ENCODE peak calls at places on chromosomes 7 and 10, in four cellular contexts. One of them, this sample, is unnamed.

GRCh38 chr7:68963547-68963946 is 634.7 kb upstream of the AUTS2 start:
- DNase-seq in WTC11: no peak
- DNase-seq in K562: no peak
- DNase-seq in HepG2: no peak
- DNase-seq in this sample: peak

GRCh38 chr10:108180883-108181282 is 1016.4 kb upstream of the SORCS1 start:
- DNase-seq in WTC11: no peak
- DNase-seq in K562: no peak
- DNase-seq in HepG2: no peak
- DNase-seq in this sample: no peak

GRCh38 chr7:50685445-50686070 is 97.1 kb downstream of the GRB10 start:
- DNase-seq in WTC11: no peak
- DNase-seq in K562: no peak
- DNase-seq in HepG2: no peak
- DNase-seq in this sample: no peak

GRCh38 chr7:114087674-114088539 is 169.1 kb upstream of the PPP1R3A start:
- DNase-seq in WTC11: peak
- DNase-seq in K562: no peak
- DNase-seq in HepG2: no peak
- DNase-seq in this sample: no peak

GRCh38 chr7:134431805-134432204 is 27.1 kb downstream of the AKR1B1 start:
- DNase-seq in WTC11: no peak
- DNase-seq in K562: no peak
- DNase-seq in HepG2: peak
- DNase-seq in this sample: peak

GRCh38 chr7:102036958-102037357 is 219.5 kb downstream of the CUX1 start:
- DNase-seq in WTC11: no peak
- DNase-seq in K562: no peak
- DNase-seq in HepG2: no peak
- DNase-seq in this sample: no peak

GRCh38 chr7:107856806-107857540 is 34.0 kb upstream of the DLD start:
- DNase-seq in WTC11: no peak
- DNase-seq in K562: no peak
- DNase-seq in HepG2: peak
- DNase-seq in this sample: no peak

GRCh38 chr7:123538189-123538714 is 3.9 kb upstream of the IQUB start:
- DNase-seq in WTC11: no peak
- DNase-seq in K562: peak
- DNase-seq in HepG2: no peak
- DNase-seq in this sample: peak

GRCh38 chr10:102917962-102918816 is at the start of gene CNNM2:
- DNase-seq in WTC11: peak
- DNase-seq in K562: peak
- DNase-seq in HepG2: peak
- DNase-seq in this sample: peak

GRCh38 chr10:104139221-104139620 is 17.2 kb downstream of the SFR1 start:
- DNase-seq in WTC11: no peak
- DNase-seq in K562: peak
- DNase-seq in HepG2: no peak
- DNase-seq in this sample: peak

GRCh38 chr10:58585425-58585824 is 72.8 kb downstream of the BICC1 start:
- DNase-seq in WTC11: no peak
- DNase-seq in K562: no peak
- DNase-seq in HepG2: no peak
- DNase-seq in this sample: no peak

GRCh38 chr10:52314007-52314821 is at the start of gene DKK1:
- DNase-seq in WTC11: peak
- DNase-seq in K562: peak
- DNase-seq in HepG2: peak
- DNase-seq in this sample: peak

GRCh38 chr7:30327813-30328212 is 43.4 kb downstream of the ZNRF2 start:
- DNase-seq in WTC11: no peak
- DNase-seq in K562: no peak
- DNase-seq in HepG2: no peak
- DNase-seq in this sample: no peak

GRCh38 chr10:72665925-72666324 is 26.0 kb upstream of the MCU start:
- DNase-seq in WTC11: no peak
- DNase-seq in K562: no peak
- DNase-seq in HepG2: no peak
- DNase-seq in this sample: no peak

GRCh38 chr7:47748041-47748440 is 166.1 kb upstream of the TNS3 start:
- DNase-seq in WTC11: no peak
- DNase-seq in K562: no peak
- DNase-seq in HepG2: no peak
- DNase-seq in this sample: no peak

GRCh38 chr7:22207724-22208225 is 149.2 kb downstream of the RAPGEF5 start:
- DNase-seq in WTC11: no peak
- DNase-seq in K562: no peak
- DNase-seq in HepG2: no peak
- DNase-seq in this sample: no peak

GRCh38 chr10:96863922-96864543 is 31.9 kb downstream of the LCOR start:
- DNase-seq in WTC11: no peak
- DNase-seq in K562: peak
- DNase-seq in HepG2: peak
- DNase-seq in this sample: peak

GRCh38 chr10:34124522-34125035 is 690.5 kb downstream of the PARD3 start:
- DNase-seq in WTC11: no peak
- DNase-seq in K562: no peak
- DNase-seq in HepG2: peak
- DNase-seq in this sample: peak

GRCh38 chr7:93914581-93915066 is 6.9 kb upstream of the GNG11 start:
- DNase-seq in WTC11: no peak
- DNase-seq in K562: no peak
- DNase-seq in HepG2: no peak
- DNase-seq in this sample: no peak

GRCh38 chr10:108913300-108913699 is 1010.0 kb downstream of the XPNPEP1 start:
- DNase-seq in WTC11: peak
- DNase-seq in K562: no peak
- DNase-seq in HepG2: no peak
- DNase-seq in this sample: no peak

GRCh38 chr7:136086712-136087111 is 109.6 kb upstream of the MTPN start:
- DNase-seq in WTC11: peak
- DNase-seq in K562: peak
- DNase-seq in HepG2: peak
- DNase-seq in this sample: peak

GRCh38 chr10:126158090-126158489 is 230.2 kb downstream of the ADAM12 start:
- DNase-seq in WTC11: no peak
- DNase-seq in K562: no peak
- DNase-seq in HepG2: no peak
- DNase-seq in this sample: no peak

GRCh38 chr10:113937258-113937657 is 82.8 kb downstream of the NHLRC2 start:
- DNase-seq in WTC11: no peak
- DNase-seq in K562: no peak
- DNase-seq in HepG2: no peak
- DNase-seq in this sample: no peak

GRCh38 chr10:69492746-69493462 is 41.6 kb downstream of the TSPAN15 start:
- DNase-seq in WTC11: no peak
- DNase-seq in K562: no peak
- DNase-seq in HepG2: no peak
- DNase-seq in this sample: no peak

GRCh38 chr7:108442039-108442568 is 14.1 kb downstream of the NRCAM start:
- DNase-seq in WTC11: no peak
- DNase-seq in K562: no peak
- DNase-seq in HepG2: no peak
- DNase-seq in this sample: peak

GRCh38 chr7:2471396-2471795 is 4.8 kb downstream of the GRIFIN start:
- DNase-seq in WTC11: peak
- DNase-seq in K562: no peak
- DNase-seq in HepG2: no peak
- DNase-seq in this sample: no peak

GRCh38 chr7:106767498-106768323 is 97.4 kb upstream of the PIK3CG start:
- DNase-seq in WTC11: no peak
- DNase-seq in K562: no peak
- DNase-seq in HepG2: no peak
- DNase-seq in this sample: no peak

GRCh38 chr7:20651960-20652544 is 36.6 kb downstream of the ABCB5 start:
- DNase-seq in WTC11: no peak
- DNase-seq in K562: peak
- DNase-seq in HepG2: no peak
- DNase-seq in this sample: peak

GRCh38 chr7:132614428-132615076 is 38.3 kb upstream of the PLXNA4 start:
- DNase-seq in WTC11: peak
- DNase-seq in K562: peak
- DNase-seq in HepG2: no peak
- DNase-seq in this sample: no peak

GRCh38 chr10:59903871-59904270 is 2.5 kb downstream of the CCDC6 start:
- DNase-seq in WTC11: no peak
- DNase-seq in K562: no peak
- DNase-seq in HepG2: no peak
- DNase-seq in this sample: no peak
- TF ChIP-seq HMGXB4 in WTC11: no peak
- TF ChIP-seq HMGXB4 in K562: no peak
- TF ChIP-seq HMGXB4 in HepG2: no peak
- TF ChIP-seq HMGXB4 in this sample: no peak

DNA sequence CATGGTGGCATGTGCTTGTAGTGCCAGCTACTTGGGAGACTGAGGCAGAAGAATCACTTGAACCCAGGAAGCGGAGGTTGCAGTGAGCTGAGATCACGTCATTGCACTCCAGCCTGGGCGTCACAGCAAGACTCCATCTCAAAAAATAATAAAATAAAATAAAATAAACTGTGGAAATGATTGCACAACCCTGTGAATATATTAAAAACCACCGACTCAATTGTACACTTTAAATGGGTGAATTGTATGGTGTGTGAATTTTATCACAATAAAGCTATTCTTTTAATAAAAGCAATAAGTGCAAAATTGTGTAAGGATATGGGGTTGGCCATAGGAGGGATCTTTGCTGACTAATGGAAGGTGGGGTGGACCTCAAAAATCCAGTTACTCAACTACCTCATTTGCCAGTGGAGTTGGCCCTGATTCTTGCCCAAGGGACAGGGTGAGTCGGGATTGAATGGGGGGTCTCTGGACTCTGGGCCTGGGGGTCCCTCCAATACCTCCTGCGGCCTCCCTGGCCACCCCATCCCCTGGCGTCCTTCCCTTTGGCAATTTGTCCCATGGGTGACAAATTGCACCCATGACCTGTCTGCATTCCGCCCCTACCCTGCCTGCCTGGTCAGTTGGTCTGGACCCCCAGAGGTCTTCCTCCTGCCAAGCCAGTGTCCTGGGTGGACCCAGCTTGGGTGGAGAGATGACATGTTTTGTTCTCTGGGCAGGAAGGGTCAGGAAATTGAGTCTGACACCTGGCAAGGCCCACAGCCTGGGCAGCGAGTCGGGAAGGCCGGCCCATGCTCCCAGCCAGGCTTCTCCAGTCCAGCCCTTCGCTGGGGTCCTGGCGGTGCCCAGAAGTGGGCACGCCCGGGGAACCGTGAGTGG is 61.7 kb upstream of the ELN start:
- DNase-seq in WTC11: no peak
- DNase-seq in K562: no peak
- DNase-seq in HepG2: no peak
- DNase-seq in this sample: no peak
- TF ChIP-seq HMGXB4 in WTC11: no peak
- TF ChIP-seq HMGXB4 in K562: no peak
- TF ChIP-seq HMGXB4 in HepG2: no peak
- TF ChIP-seq HMGXB4 in this sample: no peak

DNA sequence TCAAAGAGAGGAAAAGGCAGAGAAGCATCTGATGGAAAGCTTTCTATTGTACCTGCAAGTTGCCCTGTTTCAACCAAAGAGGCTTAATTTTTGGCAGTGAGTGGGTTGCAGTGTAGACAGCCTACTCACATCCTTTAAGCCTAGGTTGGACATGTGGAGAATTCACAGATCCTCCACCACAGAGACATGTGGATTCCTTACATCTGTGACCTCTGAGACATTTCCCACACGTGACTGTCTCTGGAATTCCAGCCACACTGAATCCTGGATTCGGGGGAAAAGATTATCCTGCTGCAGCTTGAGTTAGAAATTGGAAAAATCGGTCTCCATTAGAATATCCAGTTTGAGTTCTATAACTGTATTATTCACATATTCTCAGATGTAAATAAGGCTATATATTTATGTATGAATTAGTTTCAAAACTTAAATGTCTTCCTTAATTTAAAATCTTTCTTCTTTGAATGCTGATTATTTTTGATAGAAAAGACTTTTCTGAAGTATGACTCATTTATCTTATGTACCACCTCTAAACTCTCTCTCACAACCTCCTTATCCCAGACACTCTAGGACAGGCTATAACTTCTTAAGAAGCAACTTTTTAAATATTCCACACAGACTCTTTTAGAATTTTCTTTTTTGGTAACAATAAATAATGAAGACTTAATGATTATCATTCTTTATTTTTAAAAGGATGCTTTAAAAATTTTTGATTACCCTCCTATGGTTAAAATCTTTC is 123.3 kb downstream of the TWIST1 start:
- DNase-seq in WTC11: no peak
- DNase-seq in K562: no peak
- DNase-seq in HepG2: no peak
- DNase-seq in this sample: no peak
- TF ChIP-seq HMGXB4 in WTC11: no peak
- TF ChIP-seq HMGXB4 in K562: no peak
- TF ChIP-seq HMGXB4 in HepG2: no peak
- TF ChIP-seq HMGXB4 in this sample: no peak

GRCh38 chr10:99346247-99346646 is 17.1 kb downstream of the CNNM1 start:
- DNase-seq in WTC11: no peak
- DNase-seq in K562: no peak
- DNase-seq in HepG2: no peak
- DNase-seq in this sample: peak

GRCh38 chr10:99341860-99342517 is 12.8 kb downstream of the CNNM1 start:
- DNase-seq in WTC11: no peak
- DNase-seq in K562: no peak
- DNase-seq in HepG2: no peak
- DNase-seq in this sample: no peak

GRCh38 chr10:99345350-99345749 is 16.2 kb downstream of the CNNM1 start:
- DNase-seq in WTC11: no peak
- DNase-seq in K562: no peak
- DNase-seq in HepG2: no peak
- DNase-seq in this sample: peak

GRCh38 chr10:99343262-99343661 is 14.1 kb downstream of the CNNM1 start:
- DNase-seq in WTC11: no peak
- DNase-seq in K562: no peak
- DNase-seq in HepG2: no peak
- DNase-seq in this sample: no peak

GRCh38 chr10:99344715-99345114 is 15.6 kb downstream of the CNNM1 start:
- DNase-seq in WTC11: no peak
- DNase-seq in K562: no peak
- DNase-seq in HepG2: no peak
- DNase-seq in this sample: peak
- TF ChIP-seq HMGXB4 in WTC11: no peak
- TF ChIP-seq HMGXB4 in K562: no peak
- TF ChIP-seq HMGXB4 in HepG2: no peak
- TF ChIP-seq HMGXB4 in this sample: no peak

GRCh38 chr7:42935861-42936260 is 3.7 kb downstream of the MRPL32 start:
- DNase-seq in WTC11: no peak
- DNase-seq in K562: no peak
- DNase-seq in HepG2: no peak
- DNase-seq in this sample: no peak
- TF ChIP-seq HMGXB4 in WTC11: no peak
- TF ChIP-seq HMGXB4 in K562: no peak
- TF ChIP-seq HMGXB4 in HepG2: no peak
- TF ChIP-seq HMGXB4 in this sample: no peak